ENCODE peak calls at places on chromosomes 3 and 15, in ten cellular contexts. L is GM23338; B is amygdala; C is NB4; U is H4; H is activated CD8-positive, alpha-beta memory T cell treated with anti-CD3 and anti-CD28 coated beads for 1 hour; X is T1000; P is A549; Q is foreskin keratinocyte; F is amniotic stem cell. D is an unnamed sample.

GRCh38 chr3:174439621-174440349 is 419.3 kb upstream of the NAALADL2 start:
- DNase-seq in P (peak), C (peak), B (peak), Q (peak), U (peak), F (peak), H (no peak), L (peak), X (peak), D (peak)

GRCh38 chr3:79767194-79767952 is 425 bp downstream of the ROBO1 start:
- DNase-seq in C (no peak), P (no peak), Q (peak), F (no peak), B (no peak), U (no peak), H (no peak), X (no peak), L (peak), D (no peak)

GRCh38 chr3:43378066-43378935 is 92.0 kb downstream of the SNRK start:
- DNase-seq in Q (peak), P (peak), C (peak), F (peak), U (no peak), H (peak), L (peak), X (no peak), B (no peak), D (no peak)

GRCh38 chr3:72346526-72346926 is 501.7 kb downstream of the SHQ1 start:
- DNase-seq in C (peak), X (peak), F (peak), H (no peak), Q (peak), B (no peak), L (no peak), U (peak), P (no peak), D (peak)

GRCh38 chr3:174325834-174326705 is 533.1 kb upstream of the NAALADL2 start:
- DNase-seq in U (no peak), F (peak), H (no peak), C (no peak), P (no peak), Q (no peak), L (peak), B (no peak), X (peak), D (no peak)

GRCh38 chr15:58298883-58299282 is 132.9 kb upstream of the LIPC start:
- DNase-seq in L (no peak), U (no peak), X (no peak), C (no peak), H (no peak), F (no peak), Q (no peak), B (no peak), P (no peak), D (no peak)

GRCh38 chr3:46215810-46216414 is 7.8 kb upstream of the CCR1 start:
- DNase-seq in B (no peak), H (no peak), L (no peak), P (peak), C (no peak), X (no peak), U (no peak), Q (no peak), F (no peak), D (peak)

GRCh38 chr3:189395825-189396224 is 224.1 kb downstream of the TPRG1 start:
- DNase-seq in F (no peak), C (peak), L (no peak), Q (no peak), X (no peak), B (no peak), P (no peak), H (no peak), U (no peak), D (no peak)

GRCh38 chr3:11407644-11408043 is 135.4 kb downstream of the ATG7 start:
- DNase-seq in C (no peak), B (no peak), Q (no peak), X (no peak), F (no peak), P (no peak), U (no peak), H (no peak), L (no peak), D (no peak)

GRCh38 chr3:143291826-143292447 is 172.4 kb downstream of the CHST2 start:
- DNase-seq in B (no peak), C (no peak), L (no peak), Q (no peak), P (no peak), X (no peak), F (no peak), U (no peak), H (no peak), D (no peak)